ENCODE peak calls at places on chromosomes 16 and 17, in six cellular contexts. Q, I, D, F, J and N are unnamed samples.
A peak's percentile ranks its signal among the peaks of the same experiment; 100 is the strongest.

GRCh38 chr17:73289549-73290254 is 22.1 kb downstream of the CDC42EP4 start:
- DNase-seq in D (no peak), J (no peak), I (no peak), F (no peak), Q (no peak), N (peak; percentile 37)

GRCh38 chr17:63550816-63551639 is 751 bp downstream of the DCAF7 start:
- DNase-seq in I (no peak), D (no peak), F (peak; percentile 51), J (peak; percentile 78), Q (no peak), N (peak; percentile 45)

GRCh38 chr17:69733171-69734014 is 318.9 kb downstream of the MAP2K6 start:
- DNase-seq in F (no peak), Q (no peak), I (no peak), J (peak; percentile 85), D (no peak), N (peak; percentile 83)

GRCh38 chr17:44198721-44199552 is 747 bp downstream of the ATXN7L3 start:
- DNase-seq in Q (peak; percentile 67), J (peak; percentile 92), F (peak; percentile 74), D (peak; percentile 67), I (no peak), N (peak; percentile 58)

GRCh38 chr16:88983771-88984687 is 7.0 kb upstream of the CBFA2T3 start:
- DNase-seq in F (no peak), I (no peak), Q (no peak), J (no peak), D (no peak), N (no peak)

GRCh38 chr17:64661731-64661980 is 451 bp downstream of the SMURF2 start:
- DNase-seq in F (no peak), Q (peak; percentile 55), I (peak; percentile 22), D (no peak), J (peak; percentile 89), N (no peak)

GRCh38 chr17:78763561-78763960 is 18.5 kb downstream of the CYTH1 start:
- DNase-seq in F (no peak), I (no peak), J (no peak), Q (no peak), D (no peak), N (no peak)

GRCh38 chr16:106623-107324 is 28.7 kb downstream of the MPG start:
- DNase-seq in I (no peak), D (peak; percentile 58), J (no peak), Q (peak; percentile 57), F (peak; percentile 70), N (peak; percentile 84)

GRCh38 chr16:22373662-22374310 is 633 bp downstream of the CDR2 start:
- DNase-seq in D (peak; percentile 49), I (no peak), Q (peak; percentile 56), J (peak; percentile 88), F (no peak), N (peak; percentile 36)

GRCh38 chr17:64772845-64773299 is 110.8 kb upstream of the SMURF2 start:
- DNase-seq in F (no peak), I (no peak), Q (no peak), J (peak; percentile 72), D (no peak), N (no peak)

GRCh38 chr17:60371818-60372510 is 20.0 kb downstream of the USP32 start:
- DNase-seq in J (no peak), D (no peak), Q (no peak), F (no peak), I (no peak), N (peak; percentile 10)
- H3K4me3 ChIP-seq in J (no peak overlapping the region), D (no peak overlapping the region), Q (no peak overlapping the region), F (no peak overlapping the region), I (no peak overlapping the region), N (no peak overlapping the region)

DNA sequence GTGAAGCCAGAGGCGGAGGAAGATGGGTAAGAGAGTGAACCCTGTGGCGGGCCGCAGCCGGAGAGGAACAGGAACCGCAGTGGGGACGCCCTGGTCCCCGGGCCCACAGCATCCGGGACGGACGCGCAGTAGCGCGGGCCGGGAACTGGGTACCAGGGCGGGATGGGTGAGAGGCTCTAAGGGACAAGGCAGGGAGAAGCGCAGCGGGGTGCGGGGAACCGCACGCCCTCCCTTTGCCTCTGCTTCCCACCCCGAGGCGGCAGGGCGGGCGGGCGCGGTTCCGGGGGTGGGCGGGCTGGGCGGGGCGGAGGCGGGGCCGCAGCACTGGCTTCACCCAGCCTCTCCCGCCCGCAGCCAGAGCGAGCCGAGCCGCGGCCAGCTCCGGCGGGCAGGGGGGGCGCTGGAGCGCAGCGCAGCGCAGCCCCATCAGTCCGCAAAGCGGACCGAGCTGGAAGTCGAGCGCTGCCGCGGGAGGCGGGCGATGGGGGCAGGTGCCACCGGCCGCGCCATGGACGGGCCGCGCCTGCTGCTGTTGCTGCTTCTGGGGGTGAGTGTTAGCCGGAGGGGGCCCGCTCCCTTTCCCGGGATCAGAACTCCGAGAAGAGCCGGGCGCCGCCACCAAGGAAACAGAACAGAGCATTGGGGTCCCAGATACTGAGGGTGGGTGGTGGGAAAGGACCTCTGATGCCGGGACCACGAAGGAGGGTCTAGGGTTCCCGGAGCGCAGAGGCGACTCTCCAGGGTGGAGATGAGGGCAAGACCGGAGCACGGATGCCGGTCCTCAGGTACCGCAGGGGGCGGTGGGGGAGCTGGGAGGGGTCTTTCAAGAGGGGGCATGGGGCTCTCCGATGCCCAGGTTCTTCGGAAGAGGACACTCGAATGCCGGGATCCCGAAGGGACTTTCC is at the start of gene NGFR:
- DNase-seq in D (peak; percentile 44), I (no peak), Q (no peak), J (no peak), F (peak; percentile 79), N (peak; percentile 14)
- TF ChIP-seq CTCF in D (no peak), I (no peak), Q (no peak), J (no peak), F (no peak), N (no peak)

GRCh38 chr16:23838485-23839142 is 2.8 kb downstream of the PRKCB start:
- DNase-seq in Q (no peak), I (no peak), D (no peak), J (no peak), F (no peak), N (no peak)

GRCh38 chr16:23837553-23838308 is 1.9 kb downstream of the PRKCB start:
- DNase-seq in J (no peak), D (no peak), I (no peak), F (no peak), Q (no peak), N (no peak)

GRCh38 chr16:23835390-23836077 is at the start of gene PRKCB:
- DNase-seq in J (peak; percentile 94), Q (peak; percentile 49), I (peak; percentile 31), F (peak; percentile 97), D (peak; percentile 85), N (peak; percentile 23)

GRCh38 chr16:23836078-23836403 is 258 bp downstream of the PRKCB start:
- DNase-seq in J (no peak), D (no peak), F (peak; percentile 69), Q (no peak), I (no peak), N (no peak)

GRCh38 chr16:23836404-23837291 is 865 bp downstream of the PRKCB start:
- DNase-seq in D (peak; percentile 74), F (peak; percentile 84), Q (no peak), I (no peak), J (no peak), N (no peak)
- H3K4me3 ChIP-seq in D (peak overlapping the region; percentile 93), F (peak overlapping the region; percentile 82), Q (no peak overlapping the region), I (peak overlapping the region; percentile 40), J (peak overlapping the region; percentile 24), N (no peak overlapping the region)

GRCh38 chr17:8680850-8681174 is 50.3 kb upstream of the MYH10 start:
- DNase-seq in I (no peak), J (peak; percentile 75), Q (no peak), F (no peak), D (no peak), N (no peak)

GRCh38 chr17:8679136-8679535 is 48.6 kb upstream of the MYH10 start:
- DNase-seq in I (no peak), D (no peak), F (no peak), J (no peak), Q (no peak), N (no peak)

GRCh38 chr17:8683355-8683754 is 52.8 kb upstream of the MYH10 start:
- DNase-seq in I (no peak), D (no peak), F (no peak), J (peak; percentile 32), Q (no peak), N (no peak)

GRCh38 chr17:8680402-8680801 is 49.9 kb upstream of the MYH10 start:
- DNase-seq in Q (no peak), I (no peak), F (no peak), J (peak; percentile 18), D (no peak), N (no peak)

GRCh38 chr17:8681175-8681949 is 50.8 kb upstream of the MYH10 start:
- DNase-seq in J (peak; percentile 65), I (no peak), D (no peak), F (no peak), Q (no peak), N (peak; percentile 73)
- TF ChIP-seq CTCF in J (no peak), I (no peak), D (no peak), F (no peak), Q (no peak), N (no peak)

GRCh38 chr16:53968454-53968853 is 264.5 kb downstream of the FTO start:
- DNase-seq in J (no peak), I (no peak), D (no peak), Q (no peak), F (no peak), N (no peak)
- H3K4me3 ChIP-seq in J (no peak overlapping the region), I (no peak overlapping the region), D (no peak overlapping the region), Q (no peak overlapping the region), F (no peak overlapping the region), N (no peak overlapping the region)

GRCh38 chr17:57125406-57125805 is 40.4 kb downstream of the AKAP1 start:
- DNase-seq in I (no peak), J (no peak), F (no peak), D (no peak), Q (no peak), N (no peak)
- TF ChIP-seq CTCF in I (no peak), J (no peak), F (no peak), D (no peak), Q (no peak), N (no peak)

DNA sequence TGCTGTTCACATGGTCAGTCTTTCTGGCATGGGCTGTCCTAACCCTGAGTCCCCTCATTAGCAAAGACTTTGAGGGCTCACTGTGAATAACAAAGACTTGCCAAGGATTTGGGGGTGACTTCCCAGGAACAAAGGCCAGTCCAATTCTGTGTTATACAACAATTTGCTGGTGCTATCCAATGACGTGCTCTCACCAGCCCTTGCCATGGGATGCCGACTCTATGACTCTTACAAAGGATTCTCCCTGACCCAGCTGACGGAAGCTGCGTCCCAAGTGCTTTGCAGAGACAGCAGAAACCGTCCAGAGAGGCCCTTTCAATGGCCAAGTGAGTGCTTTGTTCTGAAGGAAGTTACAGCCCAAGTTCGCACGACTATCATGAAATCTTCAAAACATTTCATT is 345.3 kb upstream of the TNRC6C start:
- DNase-seq in Q (no peak), J (peak; percentile 81), F (no peak), D (no peak), I (no peak), N (peak; percentile 10)
- H3K4me3 ChIP-seq in Q (no peak overlapping the region), J (no peak overlapping the region), F (no peak overlapping the region), D (no peak overlapping the region), I (no peak overlapping the region), N (no peak overlapping the region)

GRCh38 chr16:77043076-77043475 is 147.9 kb upstream of the MON1B start:
- DNase-seq in J (no peak), Q (no peak), F (no peak), D (no peak), I (no peak), N (peak; percentile 10)
- TF ChIP-seq CTCF in J (no peak), Q (peak; percentile 7), F (no peak), D (no peak), I (no peak), N (peak; percentile 18)